ENCODE peak calls at places on chromosome 1, in seven cellular contexts. H is thoracic aorta, I is aorta, N is heart left ventricle, C is OCI-LY7, D is AG04450, X is left lung. K is an unnamed sample. For H3K9me3, the result is how much of the 10 kb centered on the place peaks cover.

GRCh38 chr1:223189903-223190724 is 47.1 kb upstream of the TLR5 start:
- DNase-seq in H (no peak), I (no peak), N (no peak), C (no peak), D (no peak), X (no peak), K (no peak)

GRCh38 chr1:40795811-40796586 is 12.4 kb downstream of the KCNQ4 start:
- DNase-seq in H (no peak), I (no peak), N (no peak), C (no peak), D (no peak), X (no peak), K (no peak)

GRCh38 chr1:30668026-30668425 is 55.4 kb downstream of the MATN1 start:
- DNase-seq in H (no peak), I (peak), N (no peak), C (peak), D (no peak), X (no peak), K (peak)

GRCh38 chr1:54572236-54572850 is 24.3 kb downstream of the ACOT11 start:
- DNase-seq in H (no peak), I (peak), N (no peak), C (no peak), D (no peak), X (no peak), K (no peak)

GRCh38 chr1:222127526-222128152 is 385.8 kb upstream of the DUSP10 start:
- DNase-seq in H (no peak), I (no peak), N (no peak), C (no peak), D (no peak), X (no peak), K (no peak)

GRCh38 chr1:89271616-89272015 is 1.0 kb downstream of the GBP5 start:
- DNase-seq in H (no peak), I (no peak), N (no peak), C (no peak), D (no peak), X (no peak), K (no peak)

GRCh38 chr1:157097692-157098091 is 1.9 kb downstream of the ETV3L start:
- DNase-seq in H (no peak), I (no peak), N (no peak), C (no peak), D (no peak), X (peak), K (peak)

GRCh38 chr1:226624526-226624925 is 76.0 kb downstream of the STUM start:
- DNase-seq in H (no peak), I (peak), N (no peak), C (no peak), D (no peak), X (peak), K (no peak)

GRCh38 chr1:209176866-209177430 is 406.6 kb upstream of the CAMK1G start:
- DNase-seq in H (no peak), I (no peak), N (no peak), C (no peak), D (no peak), X (no peak), K (no peak)

GRCh38 chr1:234515411-234515810 is 36.4 kb upstream of the TARBP1 start:
- DNase-seq in H (no peak), I (no peak), N (no peak), C (no peak), D (no peak), X (no peak), K (no peak)

GRCh38 chr1:217585577-217585976 is 45.3 kb downstream of the GPATCH2 start:
- DNase-seq in H (no peak), I (no peak), N (no peak), C (no peak), D (no peak), X (no peak), K (no peak)

GRCh38 chr1:213983589-213984386 is 4.0 kb upstream of the PROX1 start:
- DNase-seq in H (no peak), I (no peak), N (no peak), C (no peak), D (no peak), X (no peak), K (no peak)

GRCh38 chr1:6041432-6042062 is 4.1 kb upstream of the KCNAB2 start:
- DNase-seq in H (no peak), I (no peak), N (no peak), C (no peak), D (no peak), X (no peak), K (no peak)

GRCh38 chr1:219550171-219550570 is 62.7 kb downstream of the ZC3H11B start:
- DNase-seq in H (no peak), I (no peak), N (no peak), C (no peak), D (no peak), X (no peak), K (no peak)

GRCh38 chr1:176552217-176552974 is 89.4 kb downstream of the PAPPA2 start:
- DNase-seq in H (no peak), I (no peak), N (no peak), C (no peak), D (no peak), X (no peak), K (no peak)

GRCh38 chr1:202234331-202235002 is 40.9 kb downstream of the LGR6 start:
- DNase-seq in H (no peak), I (no peak), N (no peak), C (no peak), D (no peak), X (no peak), K (no peak)

GRCh38 chr1:24558902-24559791 is 3.3 kb downstream of the NCMAP start:
- DNase-seq in H (no peak), I (no peak), N (peak), C (no peak), D (peak), X (peak), K (peak)

GRCh38 chr1:204545202-204545601 is 29.0 kb downstream of the MDM4 start:
- DNase-seq in H (no peak), I (no peak), N (no peak), C (no peak), D (no peak), X (no peak), K (no peak)

GRCh38 chr1:224564491-224565084 is 51.5 kb upstream of the CNIH3 start:
- DNase-seq in H (no peak), I (no peak), N (no peak), C (no peak), D (no peak), X (no peak), K (no peak)

GRCh38 chr1:90475623-90476022 is 241.5 kb downstream of the BARHL2 start:
- DNase-seq in H (no peak), I (no peak), N (no peak), C (no peak), D (no peak), X (no peak), K (no peak)

GRCh38 chr1:3243304-3243703 is 174.3 kb downstream of the PRDM16 start:
- DNase-seq in H (no peak), I (no peak), N (no peak), C (no peak), D (no peak), X (no peak), K (no peak)

GRCh38 chr1:179058343-179059184 is 23.3 kb upstream of the TOR3A start:
- DNase-seq in H (no peak), I (no peak), N (no peak), C (no peak), D (no peak), X (no peak), K (no peak)

GRCh38 chr1:61109910-61110309 is 27.5 kb downstream of the NFIA start:
- DNase-seq in H (no peak), I (no peak), N (no peak), C (no peak), D (no peak), X (no peak), K (no peak)

GRCh38 chr1:59132353-59132752 is 164.5 kb upstream of the FGGY start:
- DNase-seq in H (no peak), I (no peak), N (no peak), C (no peak), D (no peak), X (no peak), K (no peak)

GRCh38 chr1:23530089-23530749 is 814 bp downstream of the E2F2 start:
- DNase-seq in H (no peak), I (no peak), N (no peak), C (peak), D (no peak), X (no peak), K (no peak)

GRCh38 chr1:37177230-37177864 is 143.0 kb upstream of the GRIK3 start:
- DNase-seq in H (no peak), I (no peak), N (no peak), C (peak), D (no peak), X (no peak), K (no peak)

GRCh38 chr1:26666855-26667254 is 29.0 kb upstream of the ARID1A start:
- DNase-seq in H (no peak), I (no peak), N (no peak), C (no peak), D (no peak), X (no peak), K (no peak)

GRCh38 chr1:92459871-92460320 is 26.8 kb downstream of the GFI1 start:
- DNase-seq in H (no peak), I (no peak), N (no peak), C (no peak), D (no peak), X (no peak), K (no peak)

GRCh38 chr1:6013491-6013890 is 21.3 kb upstream of the NPHP4 start:
- DNase-seq in H (no peak), I (peak), N (no peak), C (no peak), D (no peak), X (no peak), K (no peak)

GRCh38 chr1:95730986-95731385 is 497.0 kb downstream of the RWDD3 start:
- DNase-seq in H (no peak), I (no peak), N (no peak), C (no peak), D (no peak), X (no peak), K (no peak)

GRCh38 chr1:75732703-75733102 is 8.2 kb downstream of the ACADM start:
- DNase-seq in H (no peak), I (no peak), N (no peak), C (no peak), D (no peak), X (no peak), K (no peak)

GRCh38 chr1:59866459-59866858 is 51.7 kb downstream of the HOOK1 start:
- DNase-seq in H (no peak), I (no peak), N (no peak), C (no peak), D (no peak), X (no peak), K (no peak)

GRCh38 chr1:174990382-174990999 is 9.3 kb upstream of the CACYBP start:
- DNase-seq in H (no peak), I (no peak), N (peak), C (peak), D (no peak), X (no peak), K (no peak)

GRCh38 chr1:62426238-62426637 is 10.6 kb upstream of the USP1 start:
- DNase-seq in H (no peak), I (no peak), N (no peak), C (no peak), D (no peak), X (no peak), K (no peak)

DNA sequence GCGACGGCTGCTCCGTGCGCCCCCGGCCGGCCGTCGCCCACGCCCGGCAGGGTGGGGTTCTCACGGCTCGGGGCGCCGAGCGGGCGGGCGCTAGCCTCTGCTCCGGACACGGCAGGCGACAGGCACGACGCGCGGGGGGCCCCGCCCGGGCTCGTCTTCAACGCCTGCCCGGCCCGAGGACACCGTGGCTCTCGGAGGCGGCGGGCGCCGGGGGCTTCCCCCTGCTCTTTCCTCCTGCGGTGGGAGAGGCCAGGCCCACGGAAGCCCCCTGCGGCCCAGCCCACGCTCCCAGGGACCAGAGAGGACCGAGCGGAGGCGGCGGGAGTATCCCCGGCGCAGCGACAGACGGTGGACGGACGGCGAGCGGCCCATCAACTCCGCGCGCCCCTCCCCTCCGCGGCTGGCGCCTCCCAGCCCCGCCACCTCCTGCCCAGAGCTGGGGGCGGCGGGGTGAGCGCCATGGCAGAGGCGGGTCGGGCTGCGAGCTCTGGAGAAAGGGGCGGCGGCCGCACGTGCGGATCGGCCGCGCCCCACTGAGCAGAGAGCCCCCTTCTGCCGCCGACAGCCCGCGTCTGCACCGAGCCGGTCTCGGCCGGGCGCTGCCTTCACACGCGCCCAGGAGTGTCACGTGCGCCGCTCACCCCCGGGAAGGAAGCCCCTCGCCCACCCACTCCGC is at the start of the genes SHE and TDRD10:
- DNase-seq in H (no peak), I (peak), N (peak), C (no peak), D (no peak), X (peak), K (peak)
- H3K27ac ChIP-seq in H (no peak), I (no peak), N (peak), C (no peak), D (no peak), X (peak), K (peak)

GRCh38 chr1:191176131-191176530 is 698.5 kb upstream of the BRINP3 start:
- DNase-seq in H (no peak), I (no peak), N (no peak), C (no peak), D (no peak), X (no peak), K (no peak)

DNA sequence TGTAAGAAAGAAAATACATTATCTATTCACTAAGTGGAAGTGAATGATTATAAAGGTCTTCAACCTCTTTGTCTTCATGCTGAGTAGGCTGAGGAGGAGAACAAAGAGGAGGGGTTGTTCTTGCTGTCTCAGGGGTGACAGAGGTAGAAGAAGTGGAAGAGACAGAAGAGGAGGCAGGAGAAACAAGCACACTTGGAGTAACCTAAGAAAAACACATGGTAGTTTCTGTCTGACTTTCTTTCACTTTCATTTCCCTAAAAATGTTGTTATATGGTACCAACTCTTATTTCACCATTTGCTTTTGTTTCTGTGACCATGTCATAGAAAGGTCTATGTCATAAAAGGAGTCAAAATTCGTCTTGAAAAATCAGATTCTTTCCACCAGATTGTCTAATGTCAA is 696.6 kb upstream of the BRINP3 start:
- DNase-seq in H (no peak), I (no peak), N (no peak), C (peak), D (no peak), X (no peak), K (no peak)
- H3K9me3 ChIP-seq in H (under half), I (under half), N (under half), C (under half), D (under half), X (under half), K (under half)

GRCh38 chr1:46425740-46426139 is 31.6 kb downstream of the FAAH start:
- DNase-seq in H (no peak), I (no peak), N (no peak), C (no peak), D (no peak), X (no peak), K (no peak)
- H3K27ac ChIP-seq in H (no peak), I (no peak), N (no peak), C (no peak), D (no peak), X (no peak), K (no peak)

GRCh38 chr1:10419351-10419750 is 10.9 kb upstream of the CENPS start:
- DNase-seq in H (no peak), I (no peak), N (no peak), C (no peak), D (no peak), X (no peak), K (no peak)
- H3K9me3 ChIP-seq in H (under half), I (under half), N (under half), C (under half), D (under half), X (under half), K (under half)

GRCh38 chr1:1600861-1601563 is 1.1 kb upstream of the FNDC10 start:
- DNase-seq in H (no peak), I (no peak), N (no peak), C (no peak), D (no peak), X (peak), K (no peak)

GRCh38 chr1:1602941-1603506 is 3.1 kb upstream of the FNDC10 start:
- DNase-seq in H (no peak), I (no peak), N (no peak), C (no peak), D (no peak), X (peak), K (peak)

GRCh38 chr1:1599919-1600860 is at the start of gene FNDC10:
- DNase-seq in H (no peak), I (no peak), N (no peak), C (no peak), D (no peak), X (peak), K (no peak)

GRCh38 chr1:1602321-1602931 is 2.5 kb upstream of the FNDC10 start:
- DNase-seq in H (no peak), I (no peak), N (no peak), C (no peak), D (no peak), X (no peak), K (no peak)

GRCh38 chr1:1601564-1602320 is 1.8 kb upstream of the FNDC10 start:
- DNase-seq in H (no peak), I (no peak), N (no peak), C (no peak), D (no peak), X (peak), K (peak)
- H3K27ac ChIP-seq in H (no peak), I (no peak), N (no peak), C (no peak), D (no peak), X (no peak), K (no peak)

GRCh38 chr1:49627781-49628180 is 396.0 kb downstream of the AGBL4 start:
- DNase-seq in H (no peak), I (no peak), N (no peak), C (no peak), D (no peak), X (no peak), K (no peak)

GRCh38 chr1:49626474-49626873 is 397.3 kb downstream of the AGBL4 start:
- DNase-seq in H (no peak), I (no peak), N (no peak), C (no peak), D (no peak), X (no peak), K (no peak)

DNA sequence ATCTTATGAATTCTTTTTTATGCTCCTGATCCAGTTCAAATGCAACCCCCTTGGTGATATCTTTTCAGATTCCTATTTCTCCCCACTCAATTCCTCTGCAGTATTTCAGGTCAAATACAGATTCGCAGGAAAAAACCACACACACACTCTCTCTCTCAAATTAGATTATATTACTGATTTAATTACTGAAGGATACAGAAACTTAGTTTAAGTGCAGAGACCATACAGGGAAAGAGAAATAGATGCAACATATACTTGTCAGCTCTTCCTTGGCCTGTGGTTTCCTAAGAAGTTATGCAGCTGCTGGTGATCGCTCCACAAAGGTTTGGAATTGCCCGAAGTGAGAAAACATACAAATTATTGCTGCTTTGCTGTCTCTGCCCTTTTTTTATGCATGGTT is 400.9 kb downstream of the AGBL4 start:
- DNase-seq in H (no peak), I (no peak), N (no peak), C (no peak), D (no peak), X (no peak), K (no peak)
- H3K9me3 ChIP-seq in H (under half), I (under half), N (under half), C (under half), D (under half), X (under half), K (under half)